ENCODE peak calls at places on chromosomes 6 and 20, in four cellular contexts. One of them, this sample, is unnamed. For H4K20me1, the result is how much of the 10 kb centered on the place peaks cover.

GRCh38 chr6:12485226-12485764 is 195.1 kb downstream of the EDN1 start:
- DNase-seq in HepG2: no peak
- DNase-seq in GM12878: no peak
- DNase-seq in SK-N-SH: no peak
- DNase-seq in this sample: no peak

GRCh38 chr20:56855693-56856092 is 226.6 kb downstream of the TFAP2C start:
- DNase-seq in HepG2: no peak
- DNase-seq in SK-N-SH: no peak
- DNase-seq in GM12878: no peak
- DNase-seq in this sample: no peak

GRCh38 chr6:73506246-73506645 is 14.6 kb downstream of the EEF1A1 start:
- DNase-seq in GM12878: no peak
- DNase-seq in HepG2: no peak
- DNase-seq in SK-N-SH: no peak
- DNase-seq in this sample: no peak

GRCh38 chr20:48604936-48605335 is 222.9 kb downstream of the PREX1 start:
- DNase-seq in HepG2: no peak
- DNase-seq in SK-N-SH: no peak
- DNase-seq in GM12878: no peak
- DNase-seq in this sample: no peak

GRCh38 chr20:17525650-17526049 is 5.5 kb downstream of the BFSP1 start:
- DNase-seq in HepG2: peak
- DNase-seq in SK-N-SH: peak
- DNase-seq in GM12878: no peak
- DNase-seq in this sample: peak

GRCh38 chr20:33679758-33680485 is 5.7 kb upstream of the NECAB3 start:
- DNase-seq in GM12878: peak
- DNase-seq in HepG2: no peak
- DNase-seq in SK-N-SH: no peak
- DNase-seq in this sample: no peak

GRCh38 chr20:11869641-11870040 is 48.1 kb upstream of the BTBD3 start:
- DNase-seq in SK-N-SH: no peak
- DNase-seq in HepG2: no peak
- DNase-seq in GM12878: no peak
- DNase-seq in this sample: no peak

GRCh38 chr20:23245553-23246128 is 105.0 kb upstream of the NXT1 start:
- DNase-seq in HepG2: peak
- DNase-seq in SK-N-SH: no peak
- DNase-seq in GM12878: peak
- DNase-seq in this sample: peak

GRCh38 chr6:161618816-161619454 is 345.1 kb upstream of the AGPAT4 start:
- DNase-seq in SK-N-SH: peak
- DNase-seq in HepG2: peak
- DNase-seq in GM12878: no peak
- DNase-seq in this sample: no peak

GRCh38 chr6:127879685-127880084 is 21.2 kb downstream of the THEMIS start:
- DNase-seq in SK-N-SH: no peak
- DNase-seq in GM12878: no peak
- DNase-seq in HepG2: no peak
- DNase-seq in this sample: no peak

GRCh38 chr6:140845666-140846065 is 1287.1 kb upstream of the GJE1 start:
- DNase-seq in GM12878: no peak
- DNase-seq in SK-N-SH: no peak
- DNase-seq in HepG2: no peak
- DNase-seq in this sample: no peak

GRCh38 chr20:34415079-34415478 is 52.0 kb downstream of the ITCH start:
- DNase-seq in GM12878: peak
- DNase-seq in SK-N-SH: no peak
- DNase-seq in HepG2: no peak
- DNase-seq in this sample: no peak

GRCh38 chr6:38264605-38265004 is 375.1 kb downstream of the BTBD9 start:
- DNase-seq in SK-N-SH: no peak
- DNase-seq in HepG2: peak
- DNase-seq in GM12878: no peak
- DNase-seq in this sample: no peak

GRCh38 chr20:58523916-58524315 is 8.7 kb upstream of the APCDD1L start:
- DNase-seq in HepG2: no peak
- DNase-seq in GM12878: no peak
- DNase-seq in SK-N-SH: no peak
- DNase-seq in this sample: no peak

GRCh38 chr20:6473197-6473596 is 294.3 kb upstream of the BMP2 start:
- DNase-seq in SK-N-SH: no peak
- DNase-seq in HepG2: no peak
- DNase-seq in GM12878: no peak
- DNase-seq in this sample: no peak

GRCh38 chr6:22313796-22314195 is 17.0 kb upstream of the PRL start:
- DNase-seq in SK-N-SH: no peak
- DNase-seq in GM12878: no peak
- DNase-seq in HepG2: no peak
- DNase-seq in this sample: no peak

GRCh38 chr6:55675936-55676335 is 96.9 kb upstream of the HMGCLL1 start:
- DNase-seq in GM12878: no peak
- DNase-seq in HepG2: no peak
- DNase-seq in SK-N-SH: no peak
- DNase-seq in this sample: no peak

GRCh38 chr6:40717411-40718057 is 130.4 kb upstream of the LRFN2 start:
- DNase-seq in GM12878: no peak
- DNase-seq in HepG2: no peak
- DNase-seq in SK-N-SH: no peak
- DNase-seq in this sample: no peak

GRCh38 chr6:121616411-121616810 is 181.0 kb downstream of the GJA1 start:
- DNase-seq in HepG2: no peak
- DNase-seq in SK-N-SH: no peak
- DNase-seq in GM12878: no peak
- DNase-seq in this sample: no peak

GRCh38 chr6:33297956-33298772 is 578 bp downstream of the RGL2 start:
- DNase-seq in HepG2: peak
- DNase-seq in GM12878: no peak
- DNase-seq in SK-N-SH: peak
- DNase-seq in this sample: peak

GRCh38 chr20:61929561-61929960 is 136.1 kb downstream of the TAF4 start:
- DNase-seq in HepG2: no peak
- DNase-seq in SK-N-SH: no peak
- DNase-seq in GM12878: no peak
- DNase-seq in this sample: no peak

GRCh38 chr20:51335329-51335841 is 207.1 kb downstream of the NFATC2 start:
- DNase-seq in SK-N-SH: no peak
- DNase-seq in HepG2: no peak
- DNase-seq in GM12878: no peak
- DNase-seq in this sample: no peak

GRCh38 chr6:65229768-65230167 is 477.3 kb downstream of the EYS start:
- DNase-seq in HepG2: no peak
- DNase-seq in SK-N-SH: no peak
- DNase-seq in GM12878: no peak
- DNase-seq in this sample: no peak

GRCh38 chr6:131900231-131900630 is 50.9 kb downstream of the CCN2 start:
- DNase-seq in SK-N-SH: no peak
- DNase-seq in GM12878: no peak
- DNase-seq in HepG2: no peak
- DNase-seq in this sample: no peak

GRCh38 chr6:32095338-32096086 is 13.6 kb downstream of the TNXB start:
- DNase-seq in SK-N-SH: peak
- DNase-seq in HepG2: no peak
- DNase-seq in GM12878: no peak
- DNase-seq in this sample: no peak

GRCh38 chr6:111551521-111552231 is 54.0 kb downstream of the TRAF3IP2 start:
- DNase-seq in SK-N-SH: no peak
- DNase-seq in HepG2: peak
- DNase-seq in GM12878: no peak
- DNase-seq in this sample: no peak

GRCh38 chr6:117266267-117266797 is 974 bp downstream of the VGLL2 start:
- DNase-seq in SK-N-SH: no peak
- DNase-seq in GM12878: no peak
- DNase-seq in HepG2: no peak
- DNase-seq in this sample: no peak

GRCh38 chr6:129184808-129185366 is 301.9 kb downstream of the LAMA2 start:
- DNase-seq in SK-N-SH: no peak
- DNase-seq in GM12878: no peak
- DNase-seq in HepG2: no peak
- DNase-seq in this sample: no peak

GRCh38 chr6:399785-400517 is 8.4 kb downstream of the IRF4 start:
- DNase-seq in HepG2: no peak
- DNase-seq in SK-N-SH: no peak
- DNase-seq in GM12878: no peak
- DNase-seq in this sample: no peak

GRCh38 chr20:47349365-47350180 is 6.9 kb downstream of the ZMYND8 start:
- DNase-seq in GM12878: no peak
- DNase-seq in SK-N-SH: no peak
- DNase-seq in HepG2: no peak
- DNase-seq in this sample: no peak

GRCh38 chr6:63685453-63686379 is 50.1 kb downstream of the PHF3 start:
- DNase-seq in GM12878: peak
- DNase-seq in HepG2: no peak
- DNase-seq in SK-N-SH: no peak
- DNase-seq in this sample: no peak

GRCh38 chr6:5305968-5306626 is 44.8 kb downstream of the FARS2 start:
- DNase-seq in HepG2: peak
- DNase-seq in SK-N-SH: no peak
- DNase-seq in GM12878: no peak
- DNase-seq in this sample: no peak

DNA sequence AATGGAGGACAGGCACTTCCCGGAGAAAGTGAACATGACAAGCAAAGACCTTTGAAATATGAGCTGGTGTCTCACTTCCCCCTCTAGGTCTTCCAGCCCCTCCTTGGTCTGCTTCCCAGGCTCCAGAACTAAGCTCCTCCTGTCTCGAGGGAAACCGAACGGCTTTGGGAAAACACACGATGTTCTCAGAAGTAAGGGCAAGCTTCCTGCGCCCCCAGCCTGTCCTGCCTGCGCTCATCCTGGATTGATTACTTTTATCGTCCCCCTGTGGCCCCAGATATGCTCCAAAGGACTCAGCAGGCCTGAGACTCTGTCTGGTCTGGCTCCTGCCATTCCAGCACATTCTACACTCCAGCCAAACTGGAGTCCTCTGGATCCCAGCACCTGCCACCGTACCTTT is 83.4 kb downstream of the ZNF217 start:
- DNase-seq in GM12878: no peak
- DNase-seq in SK-N-SH: no peak
- DNase-seq in HepG2: no peak
- DNase-seq in this sample: no peak
- TF ChIP-seq ZBTB33 in GM12878: no peak
- TF ChIP-seq ZBTB33 in SK-N-SH: no peak
- TF ChIP-seq ZBTB33 in HepG2: no peak
- TF ChIP-seq ZBTB33 in this sample: no peak

DNA sequence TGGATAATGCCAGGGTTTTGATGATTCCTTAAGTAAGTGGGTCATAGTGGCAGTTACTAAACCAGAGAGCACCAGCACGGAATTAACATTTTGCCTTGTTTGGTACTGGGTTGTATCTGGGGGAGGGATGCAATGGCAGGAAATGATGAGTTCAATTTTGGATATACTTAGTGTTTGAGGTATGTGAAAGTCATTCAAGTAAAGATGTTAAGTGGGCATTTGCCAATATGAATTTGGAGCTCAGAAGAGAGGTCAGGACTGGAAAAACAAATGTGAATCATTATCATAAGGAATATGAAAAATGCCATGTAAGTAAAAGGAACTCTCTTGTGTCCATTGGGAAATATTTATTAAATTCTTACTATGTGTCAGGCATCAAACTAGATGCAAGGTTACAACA is 6.2 kb downstream of the PXT1 start:
- DNase-seq in SK-N-SH: no peak
- DNase-seq in HepG2: no peak
- DNase-seq in GM12878: no peak
- DNase-seq in this sample: no peak
- TF ChIP-seq GABPA in SK-N-SH: no peak
- TF ChIP-seq GABPA in HepG2: no peak
- TF ChIP-seq GABPA in GM12878: no peak
- TF ChIP-seq GABPA in this sample: no peak

DNA sequence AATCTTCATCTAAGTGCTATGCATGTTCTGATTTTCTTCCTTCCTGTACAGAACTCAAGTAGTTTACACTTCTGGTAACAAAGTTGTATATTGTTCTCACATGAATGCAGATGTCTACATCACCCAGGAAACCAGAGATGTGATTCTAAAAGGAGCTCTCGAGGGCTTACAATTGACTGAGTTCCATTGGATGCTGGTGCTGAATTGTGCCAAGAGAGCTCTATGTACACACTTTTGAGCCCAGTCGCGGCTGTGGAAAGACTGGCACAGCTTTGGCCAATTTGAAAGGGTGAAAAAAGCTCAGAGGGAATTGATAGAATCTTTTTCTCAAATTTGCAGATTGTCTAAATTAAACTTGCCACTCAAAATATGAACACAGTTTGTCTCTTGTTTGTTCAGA is 340.7 kb downstream of the LMBRD1 start:
- DNase-seq in SK-N-SH: no peak
- DNase-seq in HepG2: no peak
- DNase-seq in GM12878: no peak
- DNase-seq in this sample: no peak
- H4K20me1 ChIP-seq in SK-N-SH: under half
- H4K20me1 ChIP-seq in HepG2: under half
- H4K20me1 ChIP-seq in GM12878: under half
- H4K20me1 ChIP-seq in this sample: under half

DNA sequence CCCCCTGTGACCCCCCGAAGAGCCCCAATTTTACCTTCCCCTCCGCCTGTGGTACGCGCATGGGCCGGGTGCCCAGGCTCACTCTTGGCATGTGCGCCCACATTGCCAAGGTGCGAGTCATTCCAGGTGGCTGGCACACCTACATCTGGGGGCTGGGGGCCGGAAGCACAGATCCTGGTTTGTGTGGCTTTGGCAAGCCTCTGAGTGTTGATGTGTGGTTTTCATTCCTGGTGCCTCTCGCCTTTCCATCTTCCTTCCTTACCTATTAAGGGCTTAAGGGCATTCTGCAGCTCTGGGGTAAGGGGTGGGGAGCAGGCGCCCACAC is 380 bp upstream of the RNF39 start:
- DNase-seq in HepG2: no peak
- DNase-seq in GM12878: no peak
- DNase-seq in SK-N-SH: peak
- DNase-seq in this sample: no peak
- TF ChIP-seq ZBTB33 in HepG2: no peak
- TF ChIP-seq ZBTB33 in GM12878: no peak
- TF ChIP-seq ZBTB33 in SK-N-SH: no peak
- TF ChIP-seq ZBTB33 in this sample: no peak

GRCh38 chr6:52020961-52021570 is 66.3 kb downstream of the PKHD1 start:
- DNase-seq in GM12878: no peak
- DNase-seq in SK-N-SH: peak
- DNase-seq in HepG2: peak
- DNase-seq in this sample: peak
- TF ChIP-seq GABPA in GM12878: no peak
- TF ChIP-seq GABPA in SK-N-SH: no peak
- TF ChIP-seq GABPA in HepG2: no peak
- TF ChIP-seq GABPA in this sample: no peak

This sample was measured in K562.